ENCODE peak calls at places on chromosome 12, in six cellular contexts. I, O, R, S, W and A are unnamed samples.

GRCh38 chr12:107912421-107913004 is 138.0 kb downstream of the ASCL4 start:
- DNase-seq in R (no peak), I (peak; percentile 70), O (peak; percentile 72), S (no peak), W (no peak), A (peak; percentile 63)

GRCh38 chr12:101229841-101230241 is 19.8 kb upstream of the SLC5A8 start:
- DNase-seq in R (no peak), S (no peak), O (no peak), W (no peak), I (no peak), A (no peak)

GRCh38 chr12:52171950-52172512 is 19.8 kb downstream of the KRT80 start:
- DNase-seq in I (no peak), W (no peak), S (peak; percentile 68), R (no peak), O (peak; percentile 80), A (peak; percentile 31)

GRCh38 chr12:25583545-25583944 is 30.5 kb upstream of the LMNTD1 start:
- DNase-seq in S (peak; percentile 19), R (no peak), W (peak; percentile 91), O (peak; percentile 61), I (no peak), A (no peak)

GRCh38 chr12:28110329-28110728 is 79.9 kb upstream of the CCDC91 start:
- DNase-seq in S (no peak), I (no peak), O (no peak), R (no peak), W (no peak), A (no peak)

GRCh38 chr12:132222096-132222807 is 78.0 kb downstream of the NOC4L start:
- DNase-seq in I (no peak), R (peak; percentile 38), O (peak; percentile 40), S (peak; percentile 2), W (peak; percentile 62), A (no peak)

GRCh38 chr12:116423053-116423452 is 136.1 kb upstream of the MAP1LC3B2 start:
- DNase-seq in I (no peak), O (peak; percentile 89), R (peak; percentile 78), W (no peak), S (peak; percentile 82), A (no peak)

GRCh38 chr12:3218846-3219632 is 141.9 kb downstream of the TSPAN9 start:
- DNase-seq in I (no peak), R (no peak), S (no peak), W (no peak), O (no peak), A (no peak)

GRCh38 chr12:563899-564298 is 99.3 kb downstream of the NINJ2 start:
- DNase-seq in S (no peak), O (no peak), W (no peak), I (no peak), R (no peak), A (no peak)

GRCh38 chr12:15707516-15708199 is 81.5 kb downstream of the EPS8 start:
- DNase-seq in S (no peak), R (no peak), W (no peak), I (no peak), O (no peak), A (no peak)

GRCh38 chr12:91778938-91779400 is 366.7 kb downstream of the BTG1 start:
- DNase-seq in I (peak; percentile 23), O (peak; percentile 17), W (peak; percentile 52), S (peak; percentile 88), R (peak; percentile 79), A (no peak)

GRCh38 chr12:11814362-11814761 is 164.9 kb downstream of the ETV6 start:
- DNase-seq in R (peak; percentile 84), S (peak; percentile 89), W (no peak), I (no peak), O (no peak), A (no peak)

GRCh38 chr12:124520258-124520657 is 47.2 kb downstream of the NCOR2 start:
- DNase-seq in R (no peak), I (no peak), O (peak; percentile 78), S (peak; percentile 29), W (no peak), A (no peak)

GRCh38 chr12:72774023-72774422 is 501.9 kb downstream of the TRHDE start:
- DNase-seq in I (no peak), W (peak; percentile 94), R (no peak), S (no peak), O (no peak), A (no peak)

GRCh38 chr12:10027311-10028099 is 3.0 kb upstream of the CLEC9A start:
- DNase-seq in S (peak; percentile 13), W (no peak), O (no peak), I (no peak), R (peak; percentile 56), A (no peak)

GRCh38 chr12:12803186-12803585 is 10.0 kb upstream of the DDX47 start:
- DNase-seq in W (no peak), R (peak; percentile 85), I (no peak), S (peak; percentile 86), O (no peak), A (no peak)

GRCh38 chr12:10372534-10372931 is 17.3 kb downstream of the KLRK1 start:
- DNase-seq in I (no peak), S (no peak), O (no peak), R (no peak), W (no peak), A (no peak)

GRCh38 chr12:6461401-6462233 is 8.9 kb downstream of the VAMP1 start:
- DNase-seq in R (no peak), I (peak; percentile 69), O (no peak), S (peak; percentile 45), W (no peak), A (no peak)

GRCh38 chr12:4091001-4091789 is 182.4 kb upstream of the CCND2 start:
- DNase-seq in W (no peak), R (no peak), O (no peak), I (no peak), S (no peak), A (no peak)

GRCh38 chr12:79934309-79935020 is 432 bp downstream of the PPP1R12A start:
- DNase-seq in S (peak; percentile 36), O (peak; percentile 65), R (peak; percentile 30), I (peak; percentile 15), W (peak; percentile 56), A (peak; percentile 40)

GRCh38 chr12:120539303-120539702 is 5.1 kb downstream of the RNF10 start:
- DNase-seq in S (peak; percentile 55), R (peak; percentile 28), O (no peak), I (no peak), W (no peak), A (no peak)

GRCh38 chr12:24109381-24110039 is 160.0 kb upstream of the SOX5 start:
- DNase-seq in R (no peak), S (peak; percentile 32), W (peak; percentile 27), I (no peak), O (no peak), A (no peak)

GRCh38 chr12:34398706-34399630 is 376.7 kb downstream of the ALG10 start:
- DNase-seq in I (no peak), W (no peak), O (no peak), R (no peak), S (no peak), A (no peak)

GRCh38 chr12:54421175-54421872 is 2.3 kb upstream of the ITGA5 start:
- DNase-seq in W (no peak), I (no peak), S (peak; percentile 36), R (no peak), O (no peak), A (no peak)

GRCh38 chr12:104693493-104693892 is 236.7 kb downstream of the CHST11 start:
- DNase-seq in R (no peak), W (no peak), S (no peak), I (no peak), O (no peak), A (no peak)

GRCh38 chr12:107748472-107748871 is 12.5 kb downstream of the PRDM4 start:
- DNase-seq in R (peak; percentile 73), O (no peak), I (no peak), W (no peak), S (peak; percentile 81), A (no peak)

GRCh38 chr12:110343921-110344555 is 59.5 kb downstream of the ANAPC7 start:
- DNase-seq in O (no peak), I (no peak), S (no peak), R (no peak), W (no peak), A (no peak)

GRCh38 chr12:114439306-114439705 is 33.4 kb upstream of the TBX5 start:
- DNase-seq in I (no peak), W (no peak), R (no peak), O (peak; percentile 39), S (no peak), A (no peak)

GRCh38 chr12:114735680-114736374 is 51.9 kb upstream of the TBX3 start:
- DNase-seq in W (no peak), R (no peak), S (no peak), I (no peak), O (no peak), A (no peak)

GRCh38 chr12:131494141-131494733 is 216.7 kb upstream of the SFSWAP start:
- DNase-seq in W (no peak), S (no peak), I (no peak), R (no peak), O (no peak), A (no peak)

GRCh38 chr12:29901585-29901984 is 117.8 kb upstream of the TMTC1 start:
- DNase-seq in R (no peak), I (no peak), O (peak; percentile 44), S (no peak), W (no peak), A (no peak)

GRCh38 chr12:59357811-59358210 is 238.0 kb upstream of the SLC16A7 start:
- DNase-seq in W (no peak), R (no peak), S (peak; percentile 2), I (no peak), O (peak; percentile 6), A (no peak)

GRCh38 chr12:41605528-41606295 is 417.6 kb downstream of the PDZRN4 start:
- DNase-seq in I (no peak), O (no peak), S (peak; percentile 1), W (no peak), R (no peak), A (no peak)

GRCh38 chr12:71556881-71557280 is 106.8 kb downstream of the ZFC3H1 start:
- DNase-seq in O (peak; percentile 84), I (no peak), W (no peak), S (peak; percentile 94), R (peak; percentile 88), A (no peak)

GRCh38 chr12:8698830-8699330 is 1.1 kb downstream of the RIMKLB start:
- DNase-seq in S (peak; percentile 47), W (no peak), I (no peak), O (no peak), R (no peak), A (no peak)

GRCh38 chr12:89862511-89863331 is 154.1 kb upstream of the ATP2B1 start:
- DNase-seq in W (no peak), R (no peak), I (no peak), S (no peak), O (no peak), A (no peak)